ENCODE peak calls at places on chromosomes 16 and 17, in seven cellular contexts. W, N, R, B, I, U and G are unnamed samples.

GRCh38 chr17:44601574-44602372 is 44.5 kb downstream of the FZD2 start:
- DNase-seq in W (no peak), N (no peak), R (no peak), B (no peak), I (no peak), U (no peak), G (no peak)

GRCh38 chr16:4537376-4538066 is 1.1 kb downstream of the CDIP1 start:
- DNase-seq in W (peak), N (no peak), R (no peak), B (no peak), I (peak), U (peak), G (no peak)

GRCh38 chr17:74759243-74759801 is 10.9 kb downstream of the NHERF1 start:
- DNase-seq in W (peak), N (peak), R (no peak), B (no peak), I (no peak), U (no peak), G (no peak)

GRCh38 chr16:13205352-13205751 is 304.0 kb downstream of the SHISA9 start:
- DNase-seq in W (no peak), N (no peak), R (no peak), B (no peak), I (no peak), U (no peak), G (no peak)

GRCh38 chr17:40106089-40106759 is 5.8 kb upstream of the NR1D1 start:
- DNase-seq in W (no peak), N (no peak), R (no peak), B (no peak), I (no peak), U (no peak), G (no peak)

GRCh38 chr17:73663614-73664013 is 19.4 kb upstream of the SDK2 start:
- DNase-seq in W (no peak), N (no peak), R (no peak), B (no peak), I (no peak), U (no peak), G (no peak)

GRCh38 chr17:78045316-78045715 is 83.2 kb downstream of the TMC6 start:
- DNase-seq in W (no peak), N (no peak), R (no peak), B (no peak), I (no peak), U (no peak), G (no peak)

GRCh38 chr16:278863-279366 is 1.5 kb upstream of the ARHGDIG start:
- DNase-seq in W (peak), N (no peak), R (no peak), B (no peak), I (no peak), U (no peak), G (peak)

GRCh38 chr17:75077490-75078096 is 10.2 kb upstream of the SLC16A5 start:
- DNase-seq in W (peak), N (peak), R (no peak), B (peak), I (peak), U (peak), G (peak)

GRCh38 chr16:52436646-52437645 is 110.0 kb downstream of the TOX3 start:
- DNase-seq in W (no peak), N (no peak), R (no peak), B (no peak), I (no peak), U (no peak), G (no peak)

GRCh38 chr17:14149751-14150150 is 80.4 kb downstream of the COX10 start:
- DNase-seq in W (no peak), N (no peak), R (no peak), B (no peak), I (no peak), U (no peak), G (no peak)

GRCh38 chr16:66824006-66824405 is 6.8 kb downstream of the NAE1 start:
- DNase-seq in W (no peak), N (no peak), R (no peak), B (no peak), I (no peak), U (no peak), G (no peak)

GRCh38 chr16:66240565-66240964 is 125.9 kb upstream of the CDH5 start:
- DNase-seq in W (no peak), N (no peak), R (no peak), B (no peak), I (no peak), U (no peak), G (no peak)

GRCh38 chr16:29116980-29117379 is 132.1 kb downstream of the LAT start:
- DNase-seq in W (no peak), N (no peak), R (no peak), B (no peak), I (no peak), U (no peak), G (no peak)

GRCh38 chr17:37506678-37507077 is 17.0 kb downstream of the DUSP14 start:
- DNase-seq in W (no peak), N (no peak), R (no peak), B (no peak), I (peak), U (peak), G (peak)

GRCh38 chr17:81207610-81208581 is 14.9 kb downstream of the CEP131 start:
- DNase-seq in W (no peak), N (no peak), R (no peak), B (no peak), I (no peak), U (no peak), G (no peak)

GRCh38 chr16:20001856-20002707 is 71.6 kb downstream of the GPR139 start:
- DNase-seq in W (no peak), N (no peak), R (no peak), B (no peak), I (no peak), U (no peak), G (no peak)